ENCODE peak calls at places on chromosomes 6 and 20, in six cellular contexts. Y is right atrium auricular region, B is heart left ventricle, G is IMR-90, N is spleen, T is MM.1S. K is an unnamed sample.

GRCh38 chr6:128144320-128144719 is 243.5 kb upstream of the THEMIS start:
- DNase-seq in G (no peak), T (no peak), N (no peak), B (no peak), Y (no peak), K (no peak)

GRCh38 chr6:26129656-26130055 is 42.4 kb downstream of the HFE start:
- DNase-seq in N (no peak), T (no peak), G (peak; percentile 52), Y (no peak), B (no peak), K (no peak)

GRCh38 chr6:116766506-116767176 is 1.1 kb upstream of the FAM162B start:
- DNase-seq in G (no peak), T (no peak), Y (no peak), B (no peak), N (no peak), K (no peak)

GRCh38 chr6:30568245-30568644 is 3.0 kb upstream of the ABCF1 start:
- DNase-seq in T (no peak), Y (no peak), N (no peak), B (no peak), G (no peak), K (no peak)

GRCh38 chr6:148973809-148974208 is 227.0 kb downstream of the UST start:
- DNase-seq in N (no peak), T (no peak), B (no peak), Y (no peak), G (peak; percentile 66), K (no peak)

GRCh38 chr6:22926613-22927348 is 357.4 kb downstream of the HDGFL1 start:
- DNase-seq in Y (no peak), G (no peak), T (no peak), B (peak; percentile 21), N (no peak), K (no peak)

GRCh38 chr20:40930561-40930960 is 98.1 kb upstream of the TOP1 start:
- DNase-seq in N (no peak), G (peak; percentile 30), T (no peak), Y (no peak), B (no peak), K (no peak)

GRCh38 chr6:27752038-27752885 is 159.9 kb downstream of the OR2B2 start:
- DNase-seq in T (peak; percentile 84), G (peak; percentile 76), B (peak; percentile 43), N (peak; percentile 81), Y (no peak), K (no peak)

GRCh38 chr6:131063028-131063763 is at the start of gene EPB41L2:
- DNase-seq in Y (peak; percentile 84), B (peak; percentile 89), T (peak; percentile 93), N (peak; percentile 95), G (peak; percentile 86), K (peak; percentile 86)

GRCh38 chr6:116298968-116299367 is 19.2 kb upstream of the TSPYL1 start:
- DNase-seq in N (no peak), Y (no peak), T (no peak), B (no peak), G (no peak), K (no peak)

GRCh38 chr6:155958550-155958949 is 502.9 kb upstream of the NOX3 start:
- DNase-seq in N (no peak), B (no peak), G (no peak), T (no peak), Y (no peak), K (no peak)

GRCh38 chr6:151288711-151289398 is 49.1 kb downstream of the AKAP12 start:
- DNase-seq in B (no peak), T (no peak), N (no peak), G (no peak), Y (no peak), K (no peak)

GRCh38 chr6:118856301-118856700 is 37.7 kb upstream of the ASF1A start:
- DNase-seq in T (no peak), B (no peak), G (no peak), N (no peak), Y (no peak), K (no peak)

GRCh38 chr6:132952468-132952867 is 138.1 kb downstream of the RPS12 start:
- DNase-seq in G (peak; percentile 42), Y (no peak), N (no peak), T (no peak), B (no peak), K (no peak)

GRCh38 chr6:138227316-138227781 is 9.1 kb upstream of the PBOV1 start:
- DNase-seq in N (no peak), T (no peak), G (no peak), Y (no peak), B (no peak), K (no peak)

GRCh38 chr6:19905584-19905983 is 68.4 kb downstream of the ID4 start:
- DNase-seq in B (no peak), T (no peak), N (no peak), Y (no peak), G (no peak), K (no peak)

GRCh38 chr20:35991142-35991771 is 22.9 kb downstream of the CNBD2 start:
- DNase-seq in B (no peak), Y (no peak), N (peak; percentile 46), T (peak; percentile 46), G (peak; percentile 34), K (no peak)

GRCh38 chr6:129490551-129491245 is 219.3 kb downstream of the ARHGAP18 start:
- DNase-seq in Y (no peak), T (peak; percentile 92), B (no peak), N (no peak), G (peak; percentile 98), K (no peak)

GRCh38 chr20:50560867-50561266 is 50.7 kb downstream of the PTPN1 start:
- DNase-seq in T (no peak), N (no peak), Y (peak; percentile 55), G (no peak), B (no peak), K (no peak)

DNA sequence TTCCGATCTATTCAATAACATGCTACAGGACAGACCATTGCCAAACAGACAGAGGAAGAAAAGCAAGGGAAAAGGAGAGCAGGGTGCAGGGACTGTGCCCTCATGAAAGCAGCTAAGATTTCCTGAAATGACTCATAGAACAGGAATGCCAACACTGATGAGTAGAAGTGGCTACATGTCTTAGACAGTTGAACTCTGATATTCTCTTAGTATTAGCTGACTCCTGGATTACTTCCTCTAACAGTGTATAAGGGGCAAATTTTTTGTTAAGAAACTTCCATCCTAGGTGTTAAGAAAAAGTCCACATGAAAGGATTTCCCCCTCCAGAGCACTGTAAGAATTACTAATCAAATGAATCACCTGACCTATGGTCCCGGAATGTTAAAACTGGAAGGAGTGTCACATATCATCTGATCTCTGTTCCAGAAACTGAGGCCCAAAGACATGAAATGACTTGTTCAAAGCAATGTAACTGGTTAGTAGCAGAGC is 224.9 kb downstream of the IBTK start:
- DNase-seq in N (no peak), B (no peak), G (peak; percentile 84), Y (no peak), T (no peak), K (no peak)
- H3K27ac ChIP-seq in N (no peak overlapping the region), B (no peak overlapping the region), G (no peak overlapping the region), Y (no peak overlapping the region), T (no peak overlapping the region), K (peak overlapping the region; percentile 88)

GRCh38 chr6:66854014-66854413 is 1147.0 kb upstream of the EYS start:
- DNase-seq in B (no peak), N (no peak), G (no peak), T (no peak), Y (no peak), K (no peak)
- H3K4me1 ChIP-seq in B (no peaks in the 10 kb centered on the region), N (no peaks in the 10 kb centered on the region), G (no peaks in the 10 kb centered on the region), T (no peaks in the 10 kb centered on the region), Y (no peaks in the 10 kb centered on the region), K (no peaks in the 10 kb centered on the region)

GRCh38 chr20:3767434-3768341 is at the start of gene ADISSP:
- DNase-seq in N (peak; percentile 100), B (peak; percentile 99), G (peak; percentile 98), Y (peak; percentile 99), T (peak; percentile 99), K (peak; percentile 99)
- TF ChIP-seq CTCF in N (peak; percentile 25), B (no peak), G (peak; percentile 11), Y (no peak), T (no peak), K (no peak)

GRCh38 chr20:8855315-8855714 is 213.6 kb upstream of the PLCB4 start:
- DNase-seq in Y (no peak), G (peak; percentile 61), T (no peak), B (peak; percentile 40), N (no peak), K (no peak)
- H3K27ac ChIP-seq in Y (peak overlapping the region; percentile 70), G (peak overlapping the region; percentile 8), T (no peak overlapping the region), B (peak overlapping the region; percentile 13), N (no peak overlapping the region), K (peak overlapping the region; percentile 81)

DNA sequence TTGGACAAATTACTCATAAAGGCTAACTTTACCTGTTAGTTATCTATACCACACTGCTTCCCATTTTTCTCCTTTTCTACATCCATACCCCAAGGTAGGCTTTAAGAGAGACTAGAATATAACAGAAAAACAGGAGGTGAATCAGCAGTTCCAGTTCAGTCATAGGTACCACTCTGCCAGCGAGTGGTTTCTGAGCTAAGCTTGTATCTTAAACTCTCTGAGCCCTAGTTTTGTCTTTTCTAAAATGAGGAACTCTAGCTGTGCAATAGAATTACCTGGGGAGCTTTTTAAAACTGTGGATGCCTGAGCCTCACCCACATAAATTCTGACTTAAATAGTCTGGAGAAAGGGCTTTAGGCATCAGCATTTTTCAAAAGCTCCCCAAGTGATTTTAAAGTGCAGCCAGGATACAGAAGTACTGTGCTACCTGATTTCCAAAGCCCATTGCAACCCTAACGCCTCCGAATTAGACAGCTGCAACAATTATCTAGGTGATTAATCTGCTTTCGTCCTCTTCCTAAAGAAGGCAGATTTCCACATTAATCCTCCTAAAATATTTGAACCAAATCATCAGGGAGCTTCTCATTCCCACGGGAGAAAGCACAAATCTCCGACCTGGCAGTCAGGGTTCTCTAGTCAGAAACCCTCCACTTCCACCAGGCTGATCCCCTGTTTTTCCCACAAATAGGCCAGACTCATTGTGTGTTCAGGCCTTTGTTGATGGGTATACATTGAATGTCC is 37.4 kb upstream of the RPL7L1 start:
- DNase-seq in T (peak; percentile 11), N (no peak), B (no peak), G (no peak), Y (no peak), K (no peak)
- H3K4me1 ChIP-seq in T (peaks cover 11% of the 10 kb centered on the region), N (no peaks in the 10 kb centered on the region), B (no peaks in the 10 kb centered on the region), G (no peaks in the 10 kb centered on the region), Y (no peaks in the 10 kb centered on the region), K (no peaks in the 10 kb centered on the region)

GRCh38 chr20:7984192-7984591 is 35.4 kb downstream of the TMX4 start:
- DNase-seq in T (no peak), Y (no peak), B (no peak), N (no peak), G (no peak), K (no peak)

GRCh38 chr20:7993703-7994102 is 25.9 kb downstream of the TMX4 start:
- DNase-seq in G (no peak), T (no peak), N (no peak), Y (no peak), B (no peak), K (no peak)

GRCh38 chr20:7985916-7986315 is 33.6 kb downstream of the TMX4 start:
- DNase-seq in N (no peak), T (no peak), B (no peak), Y (no peak), G (no peak), K (no peak)

GRCh38 chr20:7993238-7993637 is 26.3 kb downstream of the TMX4 start:
- DNase-seq in T (no peak), G (no peak), Y (no peak), B (no peak), N (no peak), K (no peak)

DNA sequence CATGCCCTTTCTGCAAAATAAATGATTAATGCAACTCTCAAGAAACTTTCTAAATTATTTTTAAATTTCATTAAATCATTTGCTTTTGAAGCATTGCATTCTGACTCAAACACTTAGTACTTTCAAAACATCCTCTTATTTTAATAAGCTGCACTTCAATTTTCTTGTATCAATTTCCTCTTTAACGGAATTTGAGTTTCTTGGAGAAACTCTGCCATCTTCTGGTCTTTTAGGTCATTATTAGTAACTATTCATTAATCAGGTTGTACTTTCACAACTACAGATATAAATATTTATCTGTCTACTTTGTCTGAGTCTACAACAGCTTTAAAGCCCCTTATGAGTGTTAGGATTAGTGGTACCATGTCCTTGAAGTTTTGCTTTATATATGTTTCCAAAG is 30.2 kb downstream of the TMX4 start:
- DNase-seq in G (no peak), T (no peak), Y (no peak), N (no peak), B (no peak), K (no peak)
- TF ChIP-seq CTCF in G (no peak), T (no peak), Y (no peak), N (no peak), B (no peak), K (no peak)

K was measured in RWPE2.